ENCODE peak calls at places on chromosomes 16 and 17, in six cellular contexts. R is non-pigmented ciliary epithelial cell, G is AG08395, J is NCI-H1105 treated with DMSO at 0.1 percent for 48 hours, A is cardiac muscle cell, P is naive B cell. I is an unnamed sample.
A peak's percentile ranks its signal among the peaks of the same experiment; 100 is the strongest.

GRCh38 chr16:88382491-88383400 is at the start of gene ZNF469:
- DNase-seq in G (peak; percentile 74), P (no peak), R (no peak), J (no peak), A (peak; percentile 69), I (no peak)

GRCh38 chr16:11128211-11129123 is 127.5 kb downstream of the SOCS1 start:
- DNase-seq in R (no peak), P (no peak), G (peak; percentile 45), A (no peak), J (no peak), I (no peak)

GRCh38 chr17:34167359-34167758 is 87.7 kb upstream of the CCL2 start:
- DNase-seq in P (no peak), A (no peak), R (no peak), J (peak; percentile 86), G (no peak), I (no peak)

GRCh38 chr17:47895254-47895855 is 681 bp upstream of the SP2 start:
- DNase-seq in P (no peak), R (no peak), A (no peak), J (peak; percentile 8), G (peak; percentile 31), I (no peak)

GRCh38 chr17:27490391-27490790 is 34.1 kb downstream of the KSR1 start:
- DNase-seq in R (no peak), J (no peak), G (no peak), P (no peak), A (no peak), I (no peak)

GRCh38 chr16:64478258-64478906 is 643.5 kb downstream of the CDH11 start:
- DNase-seq in A (peak; percentile 14), P (no peak), G (peak; percentile 74), R (no peak), J (peak; percentile 68), I (no peak)

GRCh38 chr17:67488161-67488560 is 111.1 kb downstream of the PITPNC1 start:
- DNase-seq in J (no peak), R (no peak), P (no peak), A (no peak), G (no peak), I (no peak)

GRCh38 chr17:62963296-62963695 is 2.7 kb upstream of the TANC2 start:
- DNase-seq in P (no peak), G (peak; percentile 75), A (no peak), R (peak; percentile 61), J (no peak), I (no peak)

GRCh38 chr16:81405702-81406113 is 38.9 kb upstream of the CMIP start:
- DNase-seq in J (no peak), G (peak; percentile 86), P (no peak), R (peak; percentile 96), A (no peak), I (no peak)

GRCh38 chr17:42553161-42553818 is 567 bp downstream of the HSD17B1 start:
- DNase-seq in J (no peak), P (no peak), G (no peak), A (no peak), R (no peak), I (no peak)

GRCh38 chr16:66673691-66674090 is 22.9 kb downstream of the CMTM4 start:
- DNase-seq in G (no peak), P (no peak), R (no peak), A (no peak), J (no peak), I (no peak)

GRCh38 chr16:4414187-4414909 is 2.0 kb downstream of the CORO7 start:
- DNase-seq in J (no peak), P (peak; percentile 56), A (no peak), G (no peak), R (no peak), I (peak; percentile 58)

GRCh38 chr17:78544876-78545755 is 32.1 kb downstream of the DNAH17 start:
- DNase-seq in R (no peak), G (no peak), A (no peak), P (no peak), J (no peak), I (no peak)

GRCh38 chr17:50265690-50266306 is 8.5 kb upstream of the TMEM92 start:
- DNase-seq in G (no peak), A (no peak), R (no peak), J (no peak), P (no peak), I (no peak)

GRCh38 chr16:89199241-89200123 is 855 bp downstream of the SLC22A31 start:
- DNase-seq in G (no peak), R (no peak), J (no peak), A (no peak), P (no peak), I (no peak)

GRCh38 chr16:68612996-68613395 is 32.1 kb upstream of the CDH3 start:
- DNase-seq in J (no peak), R (no peak), A (no peak), G (no peak), P (no peak), I (no peak)

GRCh38 chr17:10622610-10623485 is 34.3 kb downstream of the MYH3 start:
- DNase-seq in P (no peak), R (no peak), A (no peak), J (no peak), G (no peak), I (no peak)

GRCh38 chr17:5644065-5644464 is 59.8 kb upstream of the NLRP1 start:
- DNase-seq in A (no peak), J (no peak), G (no peak), P (no peak), R (no peak), I (no peak)

GRCh38 chr16:28901862-28902261 is 23.2 kb downstream of the RABEP2 start:
- DNase-seq in G (no peak), R (no peak), P (no peak), A (no peak), J (no peak), I (no peak)

GRCh38 chr16:23843143-23843542 is 7.4 kb downstream of the PRKCB start:
- DNase-seq in G (no peak), A (no peak), P (peak; percentile 58), J (no peak), R (no peak), I (no peak)